ENCODE peak calls at places on chromosome 5, in four cellular contexts. Q, S, E and M are unnamed samples.

GRCh38 chr5:103375863-103376591 is 117.5 kb downstream of the MACIR start:
- DNase-seq in Q (no peak), E (no peak), S (peak), M (no peak)

GRCh38 chr5:177334155-177334551 is 17.3 kb downstream of the LMAN2 start:
- DNase-seq in E (no peak), Q (no peak), S (no peak), M (no peak)

GRCh38 chr5:115497200-115497599 is 47.4 kb downstream of the FEM1C start:
- DNase-seq in S (no peak), Q (no peak), E (no peak), M (no peak)

GRCh38 chr5:12934722-12935121 is 1009.8 kb downstream of the DNAH5 start:
- DNase-seq in Q (no peak), E (no peak), S (no peak), M (peak)

GRCh38 chr5:8061140-8061469 is 192.2 kb downstream of the MTRR start:
- DNase-seq in E (no peak), Q (no peak), S (no peak), M (no peak)

GRCh38 chr5:10488144-10488543 is 46.5 kb downstream of the ROPN1L start:
- DNase-seq in E (no peak), S (no peak), Q (no peak), M (no peak)

GRCh38 chr5:142871056-142871879 is 101.1 kb downstream of the ARHGAP26 start:
- DNase-seq in S (no peak), Q (no peak), E (no peak), M (no peak)

GRCh38 chr5:1987471-1987870 is 104.7 kb upstream of the IRX4 start:
- DNase-seq in Q (no peak), E (no peak), S (no peak), M (no peak)

GRCh38 chr5:154708845-154709244 is 46.3 kb upstream of the LARP1 start:
- DNase-seq in Q (no peak), E (no peak), S (no peak), M (no peak)

GRCh38 chr5:132655821-132656773 is 1.9 kb upstream of the IL13 start:
- DNase-seq in E (peak), S (no peak), Q (no peak), M (no peak)

GRCh38 chr5:120124961-120125360 is 339.1 kb upstream of the PRR16 start:
- DNase-seq in S (no peak), Q (peak), E (no peak), M (no peak)

GRCh38 chr5:891837-892389 is 688 bp downstream of the BRD9 start:
- DNase-seq in S (no peak), E (no peak), Q (peak), M (no peak)

GRCh38 chr5:1826235-1826980 is 25.2 kb downstream of the NDUFS6 start:
- DNase-seq in E (no peak), S (no peak), Q (no peak), M (no peak)

GRCh38 chr5:151158287-151158661 is 695 bp upstream of the ANXA6 start:
- DNase-seq in S (peak), Q (no peak), E (no peak), M (no peak)

GRCh38 chr5:61674403-61674802 is 342.3 kb downstream of the ZSWIM6 start:
- DNase-seq in E (no peak), Q (no peak), S (no peak), M (no peak)

GRCh38 chr5:143403357-143403606 is 204 bp downstream of the NR3C1 start:
- DNase-seq in Q (no peak), S (no peak), E (no peak), M (no peak)

GRCh38 chr5:174159327-174160247 is 114.1 kb downstream of the NSG2 start:
- DNase-seq in E (no peak), Q (no peak), S (no peak), M (no peak)

GRCh38 chr5:98309785-98310566 is 463.5 kb upstream of the RGMB start:
- DNase-seq in E (no peak), S (no peak), Q (peak), M (peak)

GRCh38 chr5:33049298-33049697 is 338.2 kb downstream of the NPR3 start:
- DNase-seq in S (no peak), Q (no peak), E (no peak), M (peak)

GRCh38 chr5:157602505-157602904 is 26.9 kb upstream of the ADAM19 start:
- DNase-seq in E (no peak), Q (peak), S (no peak), M (peak)

GRCh38 chr5:64693636-64694035 is 3.3 kb downstream of the SHISAL2B start:
- DNase-seq in Q (no peak), S (no peak), E (no peak), M (peak)

GRCh38 chr5:116479776-116480675 is 94.6 kb downstream of the SEMA6A start:
- DNase-seq in Q (peak), E (no peak), S (no peak), M (no peak)

GRCh38 chr5:42572313-42572712 is 149.1 kb downstream of the GHR start:
- DNase-seq in E (no peak), Q (no peak), S (no peak), M (no peak)

GRCh38 chr5:88689662-88690351 is 193.2 kb downstream of the MEF2C start:
- DNase-seq in E (no peak), Q (no peak), S (no peak), M (no peak)

GRCh38 chr5:151696470-151697061 is 9.9 kb upstream of the SPARC start:
- DNase-seq in E (no peak), Q (peak), S (no peak), M (no peak)

GRCh38 chr5:139389701-139390638 is at the start of gene MZB1:
- DNase-seq in Q (no peak), S (no peak), E (peak), M (no peak)

GRCh38 chr5:78753093-78753531 is 104.5 kb upstream of the LHFPL2 start:
- DNase-seq in S (no peak), Q (no peak), E (no peak), M (peak)

GRCh38 chr5:111197523-111197922 is 26.7 kb upstream of the CAMK4 start:
- DNase-seq in S (no peak), Q (peak), E (no peak), M (peak)

GRCh38 chr5:66582499-66582898 is 13.7 kb upstream of the MAST4 start:
- DNase-seq in Q (peak), E (no peak), S (no peak), M (peak)

GRCh38 chr5:88190106-88190834 is 78.4 kb downstream of the TMEM161B start:
- DNase-seq in E (no peak), Q (no peak), S (no peak), M (no peak)

GRCh38 chr5:112960316-112960715 is 16.3 kb upstream of the DCP2 start:
- DNase-seq in Q (no peak), E (no peak), S (no peak), M (no peak)

GRCh38 chr5:125199968-125200841 is 453.8 kb upstream of the ZNF608 start:
- DNase-seq in S (no peak), E (no peak), Q (peak), M (no peak)

GRCh38 chr5:166713281-166713680 is 1578.2 kb upstream of the WWC1 start:
- DNase-seq in E (no peak), Q (no peak), S (peak), M (no peak)

GRCh38 chr5:122770479-122770878 is 4.4 kb upstream of the SNX2 start:
- DNase-seq in S (no peak), E (no peak), Q (peak), M (peak)

GRCh38 chr5:88660947-88661869 is 221.8 kb downstream of the MEF2C start:
- DNase-seq in Q (peak), S (peak), E (no peak), M (peak)

GRCh38 chr5:73617510-73618279 is 8.3 kb upstream of the ARHGEF28 start:
- DNase-seq in Q (peak), E (no peak), S (no peak), M (peak)

GRCh38 chr5:142864293-142865260 is 94.4 kb downstream of the ARHGAP26 start:
- DNase-seq in E (no peak), S (no peak), Q (peak), M (no peak)